ENCODE peak calls at places on chromosomes 4 and X, in ten cellular contexts. Z is NB4; U is NCI-H774; K is NCI-H1105; Q is RKO; W is RCC 7860; F is stimulated activated CD8-positive, alpha-beta memory T cell treated with anti-CD3 and anti-CD28 coated beads, Interleukin-15, amount 100 ng/mL, for 1 hour; N is GF-D8; G is cardiac muscle cell; X is left lung. C is an unnamed sample.

GRCh38 chr4:112213091-112213490 is 18.5 kb upstream of the AP1AR start:
- DNase-seq in Z (peak; percentile 45), U (no peak), K (no peak), Q (no peak), W (no peak), F (no peak), N (no peak), G (no peak), X (no peak), C (no peak)

GRCh38 chr4:174490356-174490969 is 31.8 kb downstream of the HPGD start:
- DNase-seq in Z (no peak), U (no peak), K (no peak), Q (no peak), W (no peak), F (no peak), N (no peak), G (no peak), X (no peak), C (no peak)

GRCh38 chr4:151806511-151806927 is 45.7 kb upstream of the GATB start:
- DNase-seq in Z (no peak), U (no peak), K (no peak), Q (no peak), W (peak; percentile 81), F (no peak), N (no peak), G (peak; percentile 84), X (no peak), C (no peak)

GRCh38 chr4:47926667-47927258 is 12.4 kb upstream of the NFXL1 start:
- DNase-seq in Z (peak; percentile 44), U (peak; percentile 59), K (peak; percentile 26), Q (peak; percentile 25), W (no peak), F (peak; percentile 21), N (no peak), G (peak; percentile 89), X (peak; percentile 41), C (no peak)

GRCh38 chr4:73613130-73613529 is 7.1 kb downstream of the RASSF6 start:
- DNase-seq in Z (no peak), U (no peak), K (no peak), Q (no peak), W (peak; percentile 25), F (no peak), N (no peak), G (no peak), X (no peak), C (no peak)

GRCh38 chr4:1655081-1655480 is 29.0 kb downstream of the FAM53A start:
- DNase-seq in Z (no peak), U (no peak), K (no peak), Q (no peak), W (no peak), F (no peak), N (no peak), G (no peak), X (no peak), C (no peak)

GRCh38 chrX:140274761-140275525 is 229.9 kb downstream of the SOX3 start:
- DNase-seq in Z (no peak), U (no peak), K (no peak), Q (peak; percentile 74), W (peak; percentile 31), F (no peak), N (no peak), G (no peak), X (no peak), C (no peak)

GRCh38 chr4:7736436-7737267 is 203.0 kb downstream of the AFAP1 start:
- DNase-seq in Z (no peak), U (no peak), K (no peak), Q (peak; percentile 47), W (peak; percentile 26), F (no peak), N (no peak), G (peak; percentile 40), X (peak; percentile 67), C (no peak)

GRCh38 chrX:103552236-103552635 is 32.9 kb upstream of the RAB40A start:
- DNase-seq in Z (no peak), U (no peak), K (no peak), Q (no peak), W (no peak), F (no peak), N (no peak), G (no peak), X (no peak), C (no peak)

GRCh38 chrX:69762340-69762739 is 146.4 kb downstream of the EDA start:
- DNase-seq in Z (no peak), U (no peak), K (no peak), Q (no peak), W (no peak), F (no peak), N (no peak), G (no peak), X (no peak), C (no peak)

GRCh38 chr4:76982638-76983579 is 33.4 kb downstream of the SEPTIN11 start:
- DNase-seq in Z (peak; percentile 5), U (no peak), K (no peak), Q (no peak), W (no peak), F (no peak), N (peak; percentile 17), G (no peak), X (no peak), C (no peak)

GRCh38 chrX:39972340-39972739 is 125.4 kb downstream of the BCOR start:
- DNase-seq in Z (no peak), U (no peak), K (no peak), Q (no peak), W (no peak), F (no peak), N (no peak), G (no peak), X (no peak), C (no peak)

GRCh38 chr4:39657465-39657864 is 18.8 kb upstream of the SMIM14 start:
- DNase-seq in Z (no peak), U (no peak), K (no peak), Q (no peak), W (no peak), F (no peak), N (no peak), G (no peak), X (no peak), C (no peak)

GRCh38 chrX:54043696-54044125 is 562 bp downstream of the PHF8 start:
- DNase-seq in Z (peak; percentile 58), U (no peak), K (no peak), Q (peak; percentile 21), W (peak; percentile 3), F (no peak), N (no peak), G (peak; percentile 45), X (no peak), C (no peak)

GRCh38 chr4:107255114-107255513 is 219.0 kb upstream of the DKK2 start:
- DNase-seq in Z (no peak), U (no peak), K (no peak), Q (no peak), W (no peak), F (no peak), N (no peak), G (no peak), X (no peak), C (no peak)

GRCh38 chr4:1686440-1687036 is 2.4 kb upstream of the FAM53A start:
- DNase-seq in Z (no peak), U (no peak), K (no peak), Q (no peak), W (no peak), F (no peak), N (no peak), G (no peak), X (no peak), C (no peak)

GRCh38 chr4:181138116-181138515 is 1105.1 kb upstream of the TENM3 start:
- DNase-seq in Z (no peak), U (no peak), K (no peak), Q (peak; percentile 31), W (no peak), F (no peak), N (no peak), G (no peak), X (no peak), C (no peak)

GRCh38 chr4:138239496-138239895 is 2.7 kb downstream of the SLC7A11 start:
- DNase-seq in Z (no peak), U (no peak), K (no peak), Q (peak; percentile 7), W (no peak), F (no peak), N (no peak), G (no peak), X (no peak), C (no peak)

GRCh38 chr4:81030061-81030616 is 369 bp upstream of the BMP3 start:
- DNase-seq in Z (peak; percentile 20), U (no peak), K (no peak), Q (no peak), W (no peak), F (no peak), N (no peak), G (no peak), X (no peak), C (no peak)

GRCh38 chr4:13088726-13089658 is 395.1 kb downstream of the RAB28 start:
- DNase-seq in Z (no peak), U (no peak), K (no peak), Q (no peak), W (no peak), F (no peak), N (no peak), G (no peak), X (no peak), C (no peak)

GRCh38 chr4:184370711-184371389 is 103.5 kb downstream of the IRF2 start:
- DNase-seq in Z (no peak), U (no peak), K (no peak), Q (no peak), W (no peak), F (no peak), N (no peak), G (no peak), X (no peak), C (no peak)

GRCh38 chr4:184961693-184962092 is 56.6 kb upstream of the HELT start:
- DNase-seq in Z (no peak), U (peak; percentile 6), K (no peak), Q (no peak), W (no peak), F (no peak), N (no peak), G (no peak), X (peak; percentile 76), C (no peak)

GRCh38 chr4:156547439-156547838 is 424.2 kb downstream of the PDGFC start:
- DNase-seq in Z (peak; percentile 29), U (no peak), K (no peak), Q (peak; percentile 9), W (peak; percentile 68), F (no peak), N (no peak), G (no peak), X (no peak), C (no peak)

GRCh38 chr4:28469886-28470285 is 1609.2 kb downstream of the STIM2 start:
- DNase-seq in Z (no peak), U (no peak), K (no peak), Q (no peak), W (no peak), F (no peak), N (no peak), G (no peak), X (no peak), C (no peak)

GRCh38 chr4:102429553-102429952 is 71.6 kb upstream of the NFKB1 start:
- DNase-seq in Z (no peak), U (no peak), K (no peak), Q (peak; percentile 68), W (peak; percentile 93), F (no peak), N (no peak), G (no peak), X (no peak), C (no peak)

GRCh38 chrX:15790766-15791380 is 589 bp downstream of the ZRSR2 start:
- DNase-seq in Z (peak; percentile 45), U (no peak), K (no peak), Q (peak; percentile 24), W (peak; percentile 10), F (no peak), N (peak; percentile 7), G (peak; percentile 1), X (no peak), C (peak; percentile 2)

GRCh38 chr4:91826186-91826585 is 477.6 kb upstream of the GRID2 start:
- DNase-seq in Z (no peak), U (no peak), K (no peak), Q (peak; percentile 38), W (peak; percentile 93), F (no peak), N (no peak), G (no peak), X (no peak), C (no peak)

GRCh38 chr4:32775049-32775448 is 2054.9 kb downstream of the PCDH7 start:
- DNase-seq in Z (peak; percentile 58), U (no peak), K (no peak), Q (peak; percentile 62), W (peak; percentile 37), F (no peak), N (no peak), G (peak; percentile 50), X (no peak), C (no peak)

C was measured in SIG-M5.